ENCODE peak calls at places on chromosomes 2 and 18, in eight cellular contexts. V is dorsolateral prefrontal cortex; A is dermis blood vessel endothelial cell; M is endothelial cell; H is choroid plexus epithelial cell; N is HL-60; D is Daoy; B is activated CD8-positive, alpha-beta memory T cell treated with anti-CD3 and anti-CD28 coated beads, Interleukin-2, amount 50 U/mL, for 48 hours. Q is an unnamed sample.

GRCh38 chr2:127662937-127663565 is 12.3 kb downstream of the LIMS2 start:
- DNase-seq in V (peak; percentile 16), A (no peak), M (no peak), H (no peak), N (no peak), D (no peak), B (no peak), Q (no peak)

GRCh38 chr2:197500503-197501179 is 462 bp downstream of the HSPE1 start:
- DNase-seq in V (no peak), A (peak; percentile 32), M (no peak), H (peak; percentile 31), N (no peak), D (no peak), B (no peak), Q (peak; percentile 74)

GRCh38 chr2:31038385-31038784 is 99.9 kb downstream of the GALNT14 start:
- DNase-seq in V (no peak), A (no peak), M (peak; percentile 45), H (no peak), N (no peak), D (no peak), B (no peak), Q (no peak)

GRCh38 chr2:242032780-242033656 is 163.5 kb downstream of the RTP5 start:
- DNase-seq in V (no peak), A (no peak), M (no peak), H (no peak), N (no peak), D (no peak), B (peak; percentile 38), Q (no peak)

GRCh38 chr2:1081411-1082225 is 131.0 kb downstream of the SNTG2 start:
- DNase-seq in V (no peak), A (no peak), M (no peak), H (peak; percentile 47), N (no peak), D (peak; percentile 38), B (no peak), Q (no peak)

GRCh38 chr2:240921319-240922233 is 15.4 kb downstream of the CROCC2 start:
- DNase-seq in V (peak; percentile 17), A (no peak), M (no peak), H (peak; percentile 94), N (no peak), D (peak; percentile 96), B (peak; percentile 48), Q (no peak)

GRCh38 chr2:71691747-71692455 is 238.5 kb downstream of the DYSF start:
- DNase-seq in V (no peak), A (peak; percentile 64), M (peak; percentile 31), H (peak; percentile 21), N (no peak), D (peak; percentile 11), B (no peak), Q (no peak)

GRCh38 chr18:54119524-54120019 is 104.9 kb downstream of the MBD2 start:
- DNase-seq in V (no peak), A (peak; percentile 79), M (peak; percentile 19), H (peak; percentile 87), N (peak; percentile 66), D (peak; percentile 12), B (no peak), Q (peak; percentile 4)

GRCh38 chr2:12314119-12314735 is 402.5 kb upstream of the TRIB2 start:
- DNase-seq in V (no peak), A (no peak), M (no peak), H (no peak), N (no peak), D (no peak), B (no peak), Q (no peak)

GRCh38 chr18:57077786-57078552 is 68.9 kb upstream of the BOD1L2 start:
- DNase-seq in V (no peak), A (no peak), M (no peak), H (no peak), N (peak; percentile 84), D (no peak), B (peak; percentile 67), Q (no peak)

GRCh38 chr2:85536479-85536878 is 2.5 kb upstream of the MAT2A start:
- DNase-seq in V (no peak), A (peak; percentile 40), M (no peak), H (peak; percentile 60), N (no peak), D (peak; percentile 67), B (no peak), Q (no peak)

GRCh38 chr2:145769053-145769716 is 1249.3 kb upstream of the ZEB2 start:
- DNase-seq in V (no peak), A (no peak), M (no peak), H (no peak), N (no peak), D (no peak), B (no peak), Q (peak; percentile 27)

GRCh38 chr2:38057651-38058410 is 18.1 kb downstream of the CYP1B1 start:
- DNase-seq in V (no peak), A (no peak), M (no peak), H (no peak), N (peak; percentile 65), D (peak; percentile 70), B (no peak), Q (no peak)

GRCh38 chr2:113675885-113676284 is 48.8 kb downstream of the RABL2A start:
- DNase-seq in V (no peak), A (no peak), M (no peak), H (no peak), N (no peak), D (no peak), B (no peak), Q (no peak)

GRCh38 chr2:181185948-181186347 is 205.5 kb downstream of the UBE2E3 start:
- DNase-seq in V (no peak), A (no peak), M (no peak), H (peak; percentile 32), N (no peak), D (no peak), B (no peak), Q (no peak)

GRCh38 chr18:80249217-80250093 is 2.1 kb upstream of the PARD6G start:
- DNase-seq in V (no peak), A (no peak), M (no peak), H (no peak), N (no peak), D (peak; percentile 48), B (no peak), Q (no peak)

GRCh38 chr18:50661013-50661412 is 101.1 kb downstream of the MAPK4 start:
- DNase-seq in V (no peak), A (no peak), M (no peak), H (no peak), N (no peak), D (no peak), B (no peak), Q (no peak)

GRCh38 chr18:3402962-3403585 is 46.9 kb upstream of the TGIF1 start:
- DNase-seq in V (no peak), A (no peak), M (no peak), H (peak; percentile 79), N (no peak), D (peak; percentile 15), B (no peak), Q (no peak)

GRCh38 chr2:218262631-218263586 is 2.1 kb downstream of the GPBAR1 start:
- DNase-seq in V (no peak), A (no peak), M (no peak), H (no peak), N (no peak), D (no peak), B (no peak), Q (no peak)

GRCh38 chr2:43759195-43759594 is 14.6 kb upstream of the DYNC2LI1 start:
- DNase-seq in V (no peak), A (peak; percentile 20), M (no peak), H (peak; percentile 67), N (no peak), D (peak; percentile 77), B (no peak), Q (no peak)

GRCh38 chr2:8488001-8488738 is 193.7 kb upstream of the ID2 start:
- DNase-seq in V (no peak), A (no peak), M (no peak), H (no peak), N (no peak), D (peak; percentile 64), B (peak; percentile 72), Q (no peak)

GRCh38 chr2:102286041-102286440 is 25.3 kb upstream of the IL1RL1 start:
- DNase-seq in V (no peak), A (no peak), M (no peak), H (no peak), N (no peak), D (no peak), B (no peak), Q (no peak)

GRCh38 chr2:43934567-43934966 is 61.2 kb downstream of the LRPPRC start:
- DNase-seq in V (no peak), A (no peak), M (no peak), H (peak; percentile 13), N (no peak), D (no peak), B (no peak), Q (no peak)

GRCh38 chr2:43059183-43059897 is 167.1 kb downstream of the ZFP36L2 start:
- DNase-seq in V (peak; percentile 38), A (peak; percentile 71), M (no peak), H (peak; percentile 98), N (peak; percentile 95), D (peak; percentile 97), B (peak; percentile 81), Q (no peak)

GRCh38 chr2:224778474-224778877 is 62.3 kb upstream of the CCDC195 start:
- DNase-seq in V (no peak), A (peak; percentile 77), M (peak; percentile 62), H (peak; percentile 81), N (peak; percentile 50), D (peak; percentile 35), B (peak; percentile 70), Q (peak; percentile 48)

GRCh38 chr2:101387151-101387807 is at the start of gene CREG2:
- DNase-seq in V (peak; percentile 75), A (peak; percentile 77), M (peak; percentile 81), H (peak; percentile 56), N (peak; percentile 45), D (peak; percentile 67), B (peak; percentile 80), Q (no peak)

GRCh38 chr2:222903234-222904220 is 42.7 kb downstream of the ACSL3 start:
- DNase-seq in V (no peak), A (peak; percentile 77), M (peak; percentile 15), H (peak; percentile 84), N (peak; percentile 50), D (peak; percentile 34), B (no peak), Q (peak; percentile 8)

GRCh38 chr2:151007365-151007764 is 254.3 kb downstream of the RBM43 start:
- DNase-seq in V (no peak), A (no peak), M (no peak), H (no peak), N (no peak), D (peak; percentile 25), B (no peak), Q (no peak)

GRCh38 chr18:6414118-6414722 is 491 bp downstream of the L3MBTL4 start:
- DNase-seq in V (peak; percentile 52), A (peak; percentile 8), M (peak; percentile 42), H (peak; percentile 16), N (no peak), D (peak; percentile 54), B (peak; percentile 62), Q (peak; percentile 21)

GRCh38 chr18:59502222-59502898 is 143.3 kb upstream of the LMAN1 start:
- DNase-seq in V (no peak), A (no peak), M (no peak), H (peak; percentile 95), N (no peak), D (peak; percentile 68), B (no peak), Q (no peak)

Q was measured in NCI-H774.